ENCODE peak calls at places on chromosomes 6 and 20, in nine cellular contexts. F is fibroblast of lung, A is DND-41, K is H9, H is A549, N is neural progenitor cell, L is MM.1S, S is HCT116, Y is astrocyte. R is an unnamed sample.

GRCh38 chr6:131992557-131992956 is 41.4 kb upstream of the CCN2 start:
- DNase-seq in F (no peak), A (no peak), K (no peak), H (no peak), N (no peak), L (no peak), S (no peak), Y (no peak), R (no peak)

GRCh38 chr6:16521528-16521927 is 239.7 kb downstream of the ATXN1 start:
- DNase-seq in F (no peak), A (no peak), K (no peak), H (no peak), N (no peak), L (no peak), S (no peak), Y (no peak), R (no peak)

GRCh38 chr20:62370115-62370806 is 3.1 kb upstream of the LAMA5 start:
- DNase-seq in F (peak; percentile 87), A (no peak), K (no peak), H (peak; percentile 71), N (no peak), L (no peak), S (no peak), Y (peak; percentile 82), R (no peak)

GRCh38 chr6:141421378-141421777 is 711.3 kb upstream of the GJE1 start:
- DNase-seq in F (peak; percentile 89), A (no peak), K (no peak), H (peak; percentile 72), N (no peak), L (no peak), S (peak; percentile 8), Y (peak; percentile 86), R (no peak)

GRCh38 chr20:51184289-51184688 is 161.4 kb upstream of the KCNG1 start:
- DNase-seq in F (peak; percentile 55), A (no peak), K (no peak), H (no peak), N (peak; percentile 16), L (no peak), S (no peak), Y (peak; percentile 42), R (no peak)

GRCh38 chr6:29651413-29652197 is 5.3 kb upstream of the MOG start:
- DNase-seq in F (peak; percentile 18), A (no peak), K (no peak), H (peak; percentile 40), N (peak; percentile 21), L (peak; percentile 46), S (peak; percentile 38), Y (peak; percentile 19), R (peak; percentile 73)

GRCh38 chr20:23162887-23163286 is 76.8 kb upstream of the CD93 start:
- DNase-seq in F (no peak), A (no peak), K (peak; percentile 19), H (no peak), N (no peak), L (no peak), S (no peak), Y (no peak), R (peak; percentile 31)

GRCh38 chr6:145213614-145214013 is 521.7 kb downstream of the EPM2A start:
- DNase-seq in F (no peak), A (no peak), K (no peak), H (no peak), N (no peak), L (peak; percentile 23), S (no peak), Y (no peak), R (no peak)

GRCh38 chr6:68779366-68779765 is 144.3 kb downstream of the ADGRB3 start:
- DNase-seq in F (no peak), A (no peak), K (no peak), H (no peak), N (no peak), L (no peak), S (no peak), Y (no peak), R (no peak)

GRCh38 chr20:51749674-51750036 is 18.5 kb downstream of the ATP9A start:
- DNase-seq in F (peak; percentile 74), A (no peak), K (no peak), H (peak; percentile 60), N (no peak), L (no peak), S (no peak), Y (peak; percentile 68), R (no peak)

GRCh38 chr6:133551847-133552331 is 310.7 kb downstream of the EYA4 start:
- DNase-seq in F (peak; percentile 100), A (no peak), K (no peak), H (peak; percentile 74), N (no peak), L (no peak), S (no peak), Y (peak; percentile 100), R (no peak)

GRCh38 chr20:32285621-32286334 is 8.3 kb downstream of the KIF3B start:
- DNase-seq in F (peak; percentile 36), A (peak; percentile 20), K (no peak), H (peak; percentile 25), N (no peak), L (peak; percentile 64), S (no peak), Y (peak; percentile 34), R (peak; percentile 96)

GRCh38 chr6:109455161-109455501 is 441 bp downstream of the MICAL1 start:
- DNase-seq in F (no peak), A (no peak), K (no peak), H (no peak), N (no peak), L (peak; percentile 29), S (no peak), Y (no peak), R (no peak)

GRCh38 chr6:41286544-41287346 is at the start of gene TREM1:
- DNase-seq in F (no peak), A (no peak), K (no peak), H (peak; percentile 13), N (no peak), L (no peak), S (no peak), Y (no peak), R (no peak)

GRCh38 chr6:170073846-170074245 is 217.0 kb downstream of the DLL1 start:
- DNase-seq in F (no peak), A (no peak), K (no peak), H (no peak), N (no peak), L (no peak), S (no peak), Y (no peak), R (no peak)

GRCh38 chr20:10034717-10035571 is at the start of gene ANKEF1:
- DNase-seq in F (peak; percentile 35), A (no peak), K (peak; percentile 87), H (peak; percentile 91), N (peak; percentile 88), L (peak; percentile 89), S (peak; percentile 59), Y (peak; percentile 12), R (peak; percentile 93)

GRCh38 chr20:10033905-10034304 is 882 bp upstream of the ANKEF1 start:
- DNase-seq in F (no peak), A (no peak), K (no peak), H (no peak), N (no peak), L (no peak), S (no peak), Y (no peak), R (no peak)
- H3K4me2 ChIP-seq in F (no peak overlapping the region), A (no peak overlapping the region), K (no peak overlapping the region), H (peak overlapping the region; percentile 71), N (no peak overlapping the region), L (peak overlapping the region; percentile 43), S (peak overlapping the region; percentile 83), Y (no peak overlapping the region), R (no peak overlapping the region)

DNA sequence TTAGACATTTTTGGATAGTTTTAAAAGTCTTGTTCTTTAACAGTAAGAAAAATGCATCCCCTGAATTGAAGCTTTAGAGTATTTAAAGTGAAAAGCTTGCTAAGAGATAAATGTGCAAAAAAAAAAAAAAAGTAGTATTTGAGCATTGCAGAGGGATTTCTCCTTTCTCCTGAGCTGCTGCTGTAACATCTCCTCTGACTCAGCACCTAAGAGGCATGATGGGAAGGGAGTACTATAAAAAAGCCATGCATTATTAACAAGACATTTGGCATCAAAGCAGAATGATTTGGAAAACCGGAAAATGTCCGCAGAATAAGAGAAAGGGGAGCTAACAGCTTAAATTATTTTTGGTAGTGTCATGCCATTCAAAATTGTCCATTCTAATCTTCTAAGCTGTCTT is 27.9 kb downstream of the B4GALT5 start:
- DNase-seq in F (peak; percentile 75), A (no peak), K (no peak), H (no peak), N (no peak), L (no peak), S (no peak), Y (peak; percentile 69), R (no peak)
- H3K4me2 ChIP-seq in F (no peak overlapping the region), A (no peak overlapping the region), K (no peak overlapping the region), H (peak overlapping the region; percentile 80), N (peak overlapping the region; percentile 40), L (no peak overlapping the region), S (peak overlapping the region; percentile 36), Y (peak overlapping the region; percentile 18), R (no peak overlapping the region)

GRCh38 chr20:1754306-1754705 is 96.7 kb upstream of the SIRPG start:
- DNase-seq in F (peak; percentile 2), A (no peak), K (no peak), H (no peak), N (no peak), L (no peak), S (no peak), Y (no peak), R (peak; percentile 46)
- H3K4me2 ChIP-seq in F (no peak overlapping the region), A (no peak overlapping the region), K (no peak overlapping the region), H (no peak overlapping the region), N (no peak overlapping the region), L (no peak overlapping the region), S (no peak overlapping the region), Y (no peak overlapping the region), R (peak overlapping the region; percentile 2)

GRCh38 chr6:142679907-142680306 is 265.1 kb downstream of the HIVEP2 start:
- DNase-seq in F (no peak), A (no peak), K (no peak), H (no peak), N (no peak), L (no peak), S (no peak), Y (no peak), R (no peak)

GRCh38 chr6:142681099-142681498 is 263.9 kb downstream of the HIVEP2 start:
- DNase-seq in F (no peak), A (no peak), K (no peak), H (no peak), N (no peak), L (no peak), S (no peak), Y (no peak), R (no peak)

GRCh38 chr6:142680308-142680707 is 264.7 kb downstream of the HIVEP2 start:
- DNase-seq in F (peak; percentile 71), A (no peak), K (no peak), H (no peak), N (no peak), L (no peak), S (no peak), Y (peak; percentile 55), R (no peak)

GRCh38 chr6:142683688-142684087 is 261.3 kb downstream of the HIVEP2 start:
- DNase-seq in F (peak; percentile 56), A (no peak), K (no peak), H (no peak), N (no peak), L (no peak), S (no peak), Y (peak; percentile 33), R (no peak)

DNA sequence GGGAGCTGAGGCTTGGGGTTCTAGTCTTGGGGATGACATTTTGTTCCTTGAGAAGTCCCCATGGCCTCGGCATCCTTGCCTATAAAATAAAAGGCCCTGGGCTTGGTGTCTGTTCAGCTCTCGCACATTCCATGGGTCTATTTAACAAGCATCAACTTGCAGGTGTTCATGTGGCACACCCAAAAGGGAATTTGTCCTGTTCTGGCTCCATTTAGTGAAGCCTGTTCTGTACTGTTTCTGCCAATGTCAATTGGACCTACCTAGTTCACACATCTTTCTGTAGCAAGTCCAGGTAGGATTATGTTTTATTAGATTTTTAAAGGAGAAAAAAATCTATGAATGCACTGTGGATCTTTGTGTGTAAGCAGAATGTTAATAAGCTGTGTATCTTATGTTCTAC is 262.0 kb downstream of the HIVEP2 start:
- DNase-seq in F (no peak), A (no peak), K (no peak), H (no peak), N (no peak), L (no peak), S (no peak), Y (no peak), R (no peak)
- H3K4me2 ChIP-seq in F (no peak overlapping the region), A (no peak overlapping the region), K (no peak overlapping the region), H (no peak overlapping the region), N (no peak overlapping the region), L (no peak overlapping the region), S (no peak overlapping the region), Y (no peak overlapping the region), R (no peak overlapping the region)

R was measured in Karpas-422.